ENCODE peak calls at places on chromosomes 3 and 15, in ten cellular contexts. I, V, A, Y, N, F, Z, S, G and O are unnamed samples.

GRCh38 chr15:65311760-65312159 is 7.3 kb downstream of the RNU5B-1 start:
- DNase-seq in I (no peak), V (no peak), A (no peak), Y (no peak), N (no peak), F (no peak), Z (no peak), S (no peak), G (no peak), O (no peak)

GRCh38 chr3:13105851-13106250 is 32.6 kb upstream of the IQSEC1 start:
- DNase-seq in I (no peak), V (no peak), A (no peak), Y (no peak), N (peak), F (no peak), Z (no peak), S (no peak), G (no peak), O (no peak)

GRCh38 chr3:100603449-100603848 is 6.0 kb upstream of the ADGRG7 start:
- DNase-seq in I (no peak), V (no peak), A (no peak), Y (no peak), N (peak), F (peak), Z (no peak), S (no peak), G (no peak), O (no peak)

GRCh38 chr3:131907809-131908208 is 127.0 kb downstream of the CPNE4 start:
- DNase-seq in I (no peak), V (no peak), A (no peak), Y (no peak), N (no peak), F (peak), Z (no peak), S (no peak), G (no peak), O (no peak)

GRCh38 chr3:76565496-76566210 is 474.2 kb upstream of the ROBO2 start:
- DNase-seq in I (no peak), V (no peak), A (no peak), Y (no peak), N (no peak), F (no peak), Z (no peak), S (no peak), G (no peak), O (no peak)

GRCh38 chr3:113218679-113219040 is 7.3 kb downstream of the BOC start:
- DNase-seq in I (no peak), V (no peak), A (no peak), Y (no peak), N (no peak), F (no peak), Z (no peak), S (no peak), G (no peak), O (no peak)

GRCh38 chr3:59812778-59813558 is 763.1 kb upstream of the CFAP20DC start:
- DNase-seq in I (no peak), V (no peak), A (no peak), Y (no peak), N (peak), F (peak), Z (no peak), S (no peak), G (no peak), O (no peak)

GRCh38 chr15:75904241-75904631 is 558 bp downstream of the FBXO22 start:
- DNase-seq in I (peak), V (no peak), A (no peak), Y (peak), N (peak), F (peak), Z (no peak), S (peak), G (no peak), O (no peak)

GRCh38 chr3:148203263-148204010 is 494.3 kb upstream of the AGTR1 start:
- DNase-seq in I (no peak), V (no peak), A (no peak), Y (no peak), N (peak), F (peak), Z (no peak), S (no peak), G (no peak), O (no peak)

GRCh38 chr3:170997966-170998913 is 28.3 kb downstream of the SLC2A2 start:
- DNase-seq in I (no peak), V (no peak), A (no peak), Y (no peak), N (no peak), F (peak), Z (no peak), S (no peak), G (no peak), O (no peak)

GRCh38 chr15:60721706-60722105 is 242.8 kb upstream of the ICE2 start:
- DNase-seq in I (no peak), V (no peak), A (no peak), Y (no peak), N (no peak), F (peak), Z (no peak), S (no peak), G (no peak), O (no peak)

GRCh38 chr3:193771011-193771697 is 178.1 kb downstream of the OPA1 start:
- DNase-seq in I (no peak), V (no peak), A (no peak), Y (no peak), N (peak), F (no peak), Z (no peak), S (no peak), G (no peak), O (no peak)

GRCh38 chr15:55289011-55289572 is 521 bp downstream of the RAB27A start:
- DNase-seq in I (peak), V (no peak), A (no peak), Y (no peak), N (peak), F (peak), Z (peak), S (peak), G (no peak), O (no peak)

GRCh38 chr15:73078722-73079121 is 26.5 kb downstream of the NEO1 start:
- DNase-seq in I (peak), V (peak), A (no peak), Y (no peak), N (no peak), F (peak), Z (no peak), S (no peak), G (peak), O (no peak)

GRCh38 chr3:49165771-49166751 is at the start of gene CCDC71:
- DNase-seq in I (peak), V (peak), A (no peak), Y (peak), N (peak), F (peak), Z (peak), S (peak), G (no peak), O (peak)

GRCh38 chr15:36291501-36291900 is 287.9 kb upstream of the CDIN1 start:
- DNase-seq in I (no peak), V (no peak), A (no peak), Y (no peak), N (no peak), F (no peak), Z (no peak), S (no peak), G (no peak), O (no peak)

GRCh38 chr3:177106184-177106583 is 91.1 kb downstream of the TBL1XR1 start:
- DNase-seq in I (no peak), V (no peak), A (no peak), Y (no peak), N (no peak), F (no peak), Z (no peak), S (no peak), G (no peak), O (no peak)

GRCh38 chr3:188458761-188459160 is 304.8 kb downstream of the LPP start:
- DNase-seq in I (no peak), V (no peak), A (no peak), Y (no peak), N (no peak), F (no peak), Z (no peak), S (no peak), G (no peak), O (no peak)

GRCh38 chr3:63130625-63131024 is 147.5 kb upstream of the SYNPR start:
- DNase-seq in I (no peak), V (no peak), A (no peak), Y (no peak), N (no peak), F (no peak), Z (no peak), S (no peak), G (no peak), O (no peak)

GRCh38 chr15:85493258-85493657 is 112.9 kb downstream of the AKAP13 start:
- DNase-seq in I (no peak), V (no peak), A (no peak), Y (no peak), N (no peak), F (no peak), Z (no peak), S (no peak), G (no peak), O (no peak)

GRCh38 chr3:27632431-27633223 is 89.5 kb downstream of the EOMES start:
- DNase-seq in I (peak), V (peak), A (no peak), Y (peak), N (peak), F (peak), Z (peak), S (peak), G (no peak), O (peak)

GRCh38 chr3:58274027-58274614 is 31.9 kb upstream of the RPP14 start:
- DNase-seq in I (no peak), V (no peak), A (no peak), Y (no peak), N (no peak), F (peak), Z (no peak), S (no peak), G (no peak), O (no peak)

GRCh38 chr3:9175421-9175820 is 74.0 kb downstream of the SRGAP3 start:
- DNase-seq in I (peak), V (peak), A (no peak), Y (no peak), N (no peak), F (no peak), Z (no peak), S (no peak), G (no peak), O (no peak)

GRCh38 chr3:128521715-128522114 is 28.7 kb upstream of the GATA2 start:
- DNase-seq in I (no peak), V (no peak), A (no peak), Y (no peak), N (no peak), F (no peak), Z (no peak), S (no peak), G (no peak), O (no peak)

GRCh38 chr15:69253156-69253555 is 45.6 kb upstream of the PAQR5 start:
- DNase-seq in I (no peak), V (peak), A (no peak), Y (no peak), N (no peak), F (peak), Z (no peak), S (no peak), G (peak), O (no peak)

GRCh38 chr15:31024330-31024729 is 32.9 kb upstream of the MTMR10 start:
- DNase-seq in I (no peak), V (peak), A (no peak), Y (no peak), N (peak), F (peak), Z (no peak), S (no peak), G (peak), O (no peak)

GRCh38 chr3:8482960-8483665 is 18.5 kb upstream of the LMCD1 start:
- DNase-seq in I (peak), V (peak), A (peak), Y (no peak), N (no peak), F (peak), Z (no peak), S (no peak), G (peak), O (no peak)